ENCODE peak calls at places on chromosomes 3 and 15, in five cellular contexts. R is ELR; O is dorsolateral prefrontal cortex; F is CD8-positive, alpha-beta T cell; S is EL. K is an unnamed sample.

GRCh38 chr15:52642386-52643361 is 36.5 kb downstream of the ATOSA start:
- DNase-seq in R (peak; percentile 84), O (no peak), F (no peak), S (peak; percentile 85), K (no peak)

GRCh38 chr3:36891651-36892268 is 53.1 kb downstream of the TRANK1 start:
- DNase-seq in R (no peak), O (no peak), F (no peak), S (no peak), K (peak; percentile 65)

GRCh38 chr3:126851934-126852333 is 131.0 kb upstream of the PLXNA1 start:
- DNase-seq in R (no peak), O (no peak), F (no peak), S (no peak), K (no peak)

GRCh38 chr15:101047301-101047781 is 128.2 kb downstream of the LRRK1 start:
- DNase-seq in R (no peak), O (no peak), F (no peak), S (no peak), K (no peak)

GRCh38 chr15:58472821-58473581 is 41.2 kb downstream of the LIPC start:
- DNase-seq in R (peak; percentile 17), O (no peak), F (peak; percentile 47), S (no peak), K (no peak)

GRCh38 chr3:13072239-13073041 is 789 bp downstream of the IQSEC1 start:
- DNase-seq in R (no peak), O (peak; percentile 76), F (no peak), S (no peak), K (peak; percentile 72)

GRCh38 chr3:52892290-52892624 is 5.1 kb downstream of the STIMATE start:
- DNase-seq in R (peak; percentile 25), O (no peak), F (no peak), S (no peak), K (no peak)

GRCh38 chr15:79883579-79884203 is 13.1 kb downstream of the MTHFS start:
- DNase-seq in R (no peak), O (no peak), F (no peak), S (no peak), K (no peak)

GRCh38 chr15:77821188-77821958 is 188.7 kb upstream of the LINGO1 start:
- DNase-seq in R (peak; percentile 62), O (peak; percentile 76), F (peak; percentile 11), S (peak; percentile 47), K (no peak)

GRCh38 chr15:86327230-86327865 is 247.7 kb downstream of the AGBL1 start:
- DNase-seq in R (no peak), O (no peak), F (no peak), S (no peak), K (no peak)

GRCh38 chr3:120364821-120365220 is 15.7 kb upstream of the LRRC58 start:
- DNase-seq in R (peak; percentile 46), O (no peak), F (no peak), S (peak; percentile 56), K (no peak)

GRCh38 chr15:98401029-98401428 is 247.3 kb upstream of the IGF1R start:
- DNase-seq in R (no peak), O (no peak), F (no peak), S (no peak), K (no peak)

GRCh38 chr3:108501538-108501937 is 8.9 kb downstream of the MYH15 start:
- DNase-seq in R (peak; percentile 32), O (no peak), F (no peak), S (peak; percentile 15), K (no peak)

GRCh38 chr3:127658234-127658633 is 14.5 kb upstream of the ABTB1 start:
- DNase-seq in R (no peak), O (no peak), F (no peak), S (no peak), K (no peak)

K was measured in naive B cell.